ENCODE peak calls at places on chromosomes 3 and 15, in eight cellular contexts. R is fibroblast of lung, L is endothelial cell, Q is PC-3, S is AML-193, W is G401, A is neural crest cell, N is T follicular helper cell. B is an unnamed sample.
A peak's percentile ranks its signal among the peaks of the same experiment; 100 is the strongest.

GRCh38 chr3:43048470-43048869 is 57.4 kb downstream of the POMGNT2 start:
- DNase-seq in R (no peak), L (no peak), Q (no peak), S (no peak), W (no peak), A (no peak), N (no peak), B (no peak)

GRCh38 chr3:113231827-113232253 is 20.5 kb downstream of the BOC start:
- DNase-seq in R (peak; percentile 94), L (no peak), Q (peak; percentile 95), S (no peak), W (no peak), A (no peak), N (no peak), B (no peak)

GRCh38 chr3:25423780-25424179 is 4.3 kb upstream of the RARB start:
- DNase-seq in R (peak; percentile 84), L (no peak), Q (peak; percentile 7), S (no peak), W (no peak), A (no peak), N (no peak), B (no peak)

GRCh38 chr15:29563112-29563511 is 259.2 kb downstream of the TJP1 start:
- DNase-seq in R (no peak), L (no peak), Q (no peak), S (no peak), W (no peak), A (no peak), N (no peak), B (no peak)

GRCh38 chr3:142779591-142779990 is 55.8 kb downstream of the TRPC1 start:
- DNase-seq in R (peak; percentile 20), L (no peak), Q (peak; percentile 10), S (no peak), W (no peak), A (no peak), N (no peak), B (no peak)

GRCh38 chr3:43423142-43423541 is 136.8 kb downstream of the SNRK start:
- DNase-seq in R (peak; percentile 76), L (no peak), Q (peak; percentile 71), S (no peak), W (no peak), A (no peak), N (no peak), B (no peak)

GRCh38 chr3:72820405-72820804 is 27.8 kb downstream of the SHQ1 start:
- DNase-seq in R (peak; percentile 79), L (no peak), Q (peak; percentile 77), S (no peak), W (peak; percentile 45), A (no peak), N (no peak), B (no peak)

GRCh38 chr15:57500979-57501576 is 90.6 kb upstream of the MYZAP start:
- DNase-seq in R (peak; percentile 59), L (no peak), Q (peak; percentile 18), S (no peak), W (no peak), A (no peak), N (no peak), B (no peak)

GRCh38 chr3:1272541-1273265 is 179.9 kb downstream of the CNTN6 start:
- DNase-seq in R (peak; percentile 46), L (no peak), Q (no peak), S (no peak), W (peak; percentile 97), A (no peak), N (no peak), B (no peak)

GRCh38 chr3:71989165-71989564 is 204.2 kb upstream of the PROK2 start:
- DNase-seq in R (peak; percentile 45), L (no peak), Q (peak; percentile 40), S (no peak), W (no peak), A (no peak), N (no peak), B (no peak)

GRCh38 chr3:160464321-160464720 is 14.7 kb upstream of the TRIM59 start:
- DNase-seq in R (no peak), L (no peak), Q (no peak), S (no peak), W (no peak), A (no peak), N (no peak), B (no peak)

GRCh38 chr3:142127941-142128658 is 21.2 kb downstream of the TFDP2 start:
- DNase-seq in R (no peak), L (no peak), Q (no peak), S (no peak), W (no peak), A (no peak), N (no peak), B (no peak)

GRCh38 chr3:162437480-162437879 is 940.9 kb downstream of the OTOL1 start:
- DNase-seq in R (peak; percentile 87), L (no peak), Q (peak; percentile 79), S (no peak), W (no peak), A (no peak), N (no peak), B (no peak)

GRCh38 chr3:105483476-105483875 is 116.8 kb downstream of the ALCAM start:
- DNase-seq in R (peak; percentile 34), L (no peak), Q (no peak), S (no peak), W (no peak), A (no peak), N (no peak), B (no peak)

GRCh38 chr15:49466119-49466518 is 43.1 kb downstream of the FGF7 start:
- DNase-seq in R (no peak), L (no peak), Q (no peak), S (no peak), W (no peak), A (no peak), N (no peak), B (no peak)